ENCODE peak calls at places on chromosomes 7 and 10, in eight cellular contexts. V, F, D, I, E, R, P and K are unnamed samples.
A peak's percentile ranks its signal among the peaks of the same experiment; 100 is the strongest.

GRCh38 chr10:22620140-22620857 is 94.1 kb downstream of the PIP4K2A start:
- DNase-seq in R (peak; percentile 93), D (peak; percentile 93), E (peak; percentile 52), V (peak; percentile 90), P (no peak), F (no peak), I (peak; percentile 98), K (no peak)

GRCh38 chr10:93874309-93875031 is 19.3 kb upstream of the SLC35G1 start:
- DNase-seq in R (no peak), D (no peak), I (no peak), P (no peak), E (no peak), V (no peak), F (no peak), K (no peak)

GRCh38 chr10:116877391-116877790 is 28.1 kb downstream of the ENO4 start:
- DNase-seq in R (no peak), F (no peak), P (no peak), V (no peak), I (no peak), E (no peak), D (no peak), K (no peak)

GRCh38 chr7:131619336-131620305 is 63.2 kb upstream of the PODXL start:
- DNase-seq in V (no peak), D (peak; percentile 46), F (no peak), P (no peak), R (no peak), I (peak; percentile 74), E (no peak), K (no peak)

GRCh38 chr7:104848386-104848990 is 165.5 kb upstream of the KMT2E start:
- DNase-seq in R (peak; percentile 27), D (peak; percentile 25), P (peak; percentile 26), E (peak; percentile 45), F (no peak), I (peak; percentile 43), V (no peak), K (peak; percentile 54)

GRCh38 chr7:159022238-159022993 is 122.3 kb downstream of the VIPR2 start:
- DNase-seq in P (no peak), D (no peak), F (no peak), R (no peak), V (no peak), E (no peak), I (peak; percentile 15), K (no peak)

GRCh38 chr7:94064541-94065191 is 60.5 kb upstream of the BET1 start:
- DNase-seq in V (no peak), F (no peak), I (peak; percentile 69), D (no peak), E (no peak), P (no peak), R (no peak), K (no peak)

GRCh38 chr7:2979951-2980350 is 63.7 kb downstream of the CARD11 start:
- DNase-seq in P (no peak), R (no peak), F (peak; percentile 54), D (no peak), E (no peak), V (no peak), I (no peak), K (no peak)

GRCh38 chr10:92761576-92761975 is 71.8 kb downstream of the HHEX start:
- DNase-seq in E (no peak), P (no peak), D (no peak), I (no peak), F (no peak), V (no peak), R (no peak), K (no peak)

GRCh38 chr10:50335397-50335796 is 84.1 kb upstream of the ASAH2 start:
- DNase-seq in I (no peak), D (no peak), E (no peak), V (no peak), F (no peak), R (no peak), P (no peak), K (no peak)

GRCh38 chr10:56831681-56832080 is 470.6 kb upstream of the ZWINT start:
- DNase-seq in E (no peak), P (no peak), D (no peak), R (no peak), V (no peak), I (no peak), F (no peak), K (no peak)

GRCh38 chr7:1742555-1743303 is 72.7 kb downstream of the ELFN1 start:
- DNase-seq in V (peak; percentile 72), D (no peak), R (no peak), P (no peak), I (peak; percentile 57), F (no peak), E (peak; percentile 90), K (peak; percentile 71)

GRCh38 chr10:3172081-3172445 is 519 bp downstream of the PITRM1 start:
- DNase-seq in F (peak; percentile 69), V (no peak), R (peak; percentile 28), E (no peak), I (peak; percentile 52), P (peak; percentile 57), D (peak; percentile 78), K (peak; percentile 16)

GRCh38 chr7:133024604-133025003 is 57.3 kb downstream of the CHCHD3 start:
- DNase-seq in D (no peak), F (no peak), E (no peak), I (no peak), R (no peak), P (no peak), V (no peak), K (no peak)

GRCh38 chr7:134690614-134691504 is 44.2 kb downstream of the BPGM start:
- DNase-seq in R (no peak), V (no peak), D (peak; percentile 36), I (peak; percentile 16), E (no peak), F (no peak), P (no peak), K (no peak)

GRCh38 chr10:118256825-118257570 is 85.1 kb downstream of the FAM204A start:
- DNase-seq in D (no peak), V (no peak), P (no peak), I (no peak), R (no peak), E (no peak), F (no peak), K (no peak)

GRCh38 chr7:11261470-11261869 is 287.8 kb downstream of the PHF14 start:
- DNase-seq in I (peak; percentile 53), R (no peak), E (no peak), V (no peak), P (no peak), D (peak; percentile 1), F (no peak), K (no peak)

GRCh38 chr7:97043281-97043680 is 18.6 kb upstream of the DLX5 start:
- DNase-seq in E (no peak), P (no peak), F (no peak), V (no peak), I (no peak), D (peak; percentile 9), R (peak; percentile 4), K (no peak)

GRCh38 chr10:86261933-86262665 is 104.5 kb downstream of the GRID1 start:
- DNase-seq in I (no peak), D (no peak), R (no peak), P (no peak), E (peak; percentile 13), F (peak; percentile 66), V (no peak), K (peak; percentile 20)

GRCh38 chr10:18610517-18610916 is 40.9 kb downstream of the NSUN6 start:
- DNase-seq in R (no peak), E (peak; percentile 12), P (no peak), V (peak; percentile 41), I (peak; percentile 90), D (peak; percentile 66), F (no peak), K (peak; percentile 49)

GRCh38 chr7:53518319-53518718 is 482.9 kb downstream of the POM121L12 start:
- DNase-seq in E (no peak), I (no peak), F (no peak), V (no peak), P (no peak), D (no peak), R (no peak), K (no peak)

GRCh38 chr10:100826983-100827818 is 81.8 kb downstream of the PAX2 start:
- DNase-seq in F (no peak), R (no peak), V (no peak), D (peak; percentile 19), E (peak; percentile 46), P (peak; percentile 29), I (no peak), K (no peak)

GRCh38 chr10:132104471-132105301 is 38.9 kb downstream of the JAKMIP3 start:
- DNase-seq in F (peak; percentile 51), V (peak; percentile 14), P (no peak), I (no peak), D (no peak), E (no peak), R (no peak), K (peak; percentile 6)

GRCh38 chr10:16586358-16587138 is 64.9 kb upstream of the C1QL3 start:
- DNase-seq in P (no peak), R (no peak), I (no peak), E (no peak), V (no peak), D (no peak), F (no peak), K (no peak)

GRCh38 chr10:69787681-69788080 is 14.0 kb upstream of the COL13A1 start:
- DNase-seq in I (no peak), V (no peak), D (no peak), F (no peak), P (no peak), R (no peak), E (no peak), K (no peak)

GRCh38 chr7:131219277-131220041 is 108.2 kb upstream of the MKLN1 start:
- DNase-seq in V (peak; percentile 67), P (no peak), R (no peak), F (no peak), E (no peak), I (no peak), D (no peak), K (peak; percentile 46)

GRCh38 chr7:47008461-47008860 is 573.5 kb downstream of the TNS3 start:
- DNase-seq in V (no peak), I (no peak), E (no peak), R (peak; percentile 28), F (no peak), P (no peak), D (no peak), K (no peak)

GRCh38 chr7:43872401-43873165 is 3.3 kb upstream of the MRPS24 start:
- DNase-seq in P (no peak), R (peak; percentile 83), E (peak; percentile 30), F (no peak), I (peak; percentile 87), D (peak; percentile 81), V (peak; percentile 59), K (no peak)